ENCODE peak calls at places on chromosomes 6 and 20, in seven cellular contexts. E is neural crest cell, Z is GM12864, X is fibroblast of lung, W is Calu3, S is tibial artery, N is A549. F is an unnamed sample.

GRCh38 chr20:50400705-50401045 is 109.5 kb upstream of the PTPN1 start:
- DNase-seq in E (no peak), Z (no peak), X (no peak), W (no peak), S (no peak), N (no peak), F (no peak)

GRCh38 chr6:131061041-131061770 is 1.8 kb downstream of the EPB41L2 start:
- DNase-seq in E (no peak), Z (no peak), X (peak), W (no peak), S (no peak), N (peak), F (peak)

GRCh38 chr6:63856271-63856670 is 220.7 kb downstream of the PHF3 start:
- DNase-seq in E (no peak), Z (no peak), X (peak), W (no peak), S (no peak), N (no peak), F (no peak)

GRCh38 chr6:119259027-119259426 is 90.5 kb downstream of the MAN1A1 start:
- DNase-seq in E (no peak), Z (no peak), X (no peak), W (no peak), S (no peak), N (no peak), F (no peak)

GRCh38 chr6:90121982-90122381 is 174.7 kb downstream of the BACH2 start:
- DNase-seq in E (no peak), Z (no peak), X (no peak), W (no peak), S (no peak), N (no peak), F (no peak)

GRCh38 chr6:125149256-125150144 is 4.1 kb upstream of the TPD52L1 start:
- DNase-seq in E (no peak), Z (no peak), X (peak), W (no peak), S (no peak), N (no peak), F (no peak)

GRCh38 chr20:50587291-50587961 is 77.2 kb downstream of the PTPN1 start:
- DNase-seq in E (no peak), Z (no peak), X (no peak), W (no peak), S (no peak), N (no peak), F (no peak)

GRCh38 chr6:136371951-136372350 is 82.3 kb upstream of the BCLAF1 start:
- DNase-seq in E (no peak), Z (no peak), X (no peak), W (no peak), S (no peak), N (no peak), F (no peak)

GRCh38 chr6:89985744-89986493 is 91.7 kb downstream of the GJA10 start:
- DNase-seq in E (peak), Z (no peak), X (peak), W (no peak), S (no peak), N (no peak), F (no peak)

GRCh38 chr6:16973071-16973470 is 128.8 kb upstream of the STMND1 start:
- DNase-seq in E (no peak), Z (no peak), X (no peak), W (no peak), S (no peak), N (no peak), F (no peak)

GRCh38 chr6:37587776-37588744 is 88.4 kb upstream of the CCDC167 start:
- DNase-seq in E (no peak), Z (no peak), X (no peak), W (no peak), S (no peak), N (no peak), F (peak)

GRCh38 chr6:106339334-106340029 is 13.9 kb upstream of the ATG5 start:
- DNase-seq in E (peak), Z (no peak), X (peak), W (peak), S (peak), N (peak), F (peak)

GRCh38 chr6:14738933-14739332 is 506.9 kb upstream of the JARID2 start:
- DNase-seq in E (no peak), Z (no peak), X (no peak), W (no peak), S (no peak), N (no peak), F (no peak)

GRCh38 chr20:58472273-58473018 is 42.8 kb downstream of the APCDD1L start:
- DNase-seq in E (no peak), Z (no peak), X (no peak), W (no peak), S (no peak), N (no peak), F (no peak)

GRCh38 chr20:53738039-53738944 is 144.7 kb upstream of the ZNF217 start:
- DNase-seq in E (peak), Z (peak), X (peak), W (peak), S (peak), N (peak), F (peak)

DNA sequence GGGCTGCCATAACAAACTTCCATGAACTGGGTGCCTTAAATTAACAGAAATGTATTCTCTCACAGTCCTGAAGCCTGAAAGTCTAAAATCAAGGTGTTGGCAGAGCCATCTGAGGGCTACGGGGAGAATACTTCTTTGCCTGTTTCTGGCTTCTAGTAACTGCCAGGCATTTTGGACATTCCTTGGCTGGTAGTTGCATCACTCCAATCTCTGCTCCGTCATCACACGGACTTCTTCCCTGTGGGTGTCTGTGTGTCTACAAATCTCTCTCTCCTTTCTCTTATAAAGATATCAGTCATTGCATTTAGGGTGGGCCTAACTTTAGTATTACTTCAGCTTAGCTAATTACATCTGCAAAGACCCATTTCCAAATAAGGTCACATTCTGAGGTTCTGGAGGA is 20.9 kb upstream of the PERP start:
- DNase-seq in E (no peak), Z (no peak), X (no peak), W (no peak), S (no peak), N (no peak), F (no peak)
- TF ChIP-seq CTCF in E (no peak), Z (no peak), X (no peak), W (no peak), S (no peak), N (no peak), F (no peak)

GRCh38 chr6:3428247-3428646 is 28.6 kb downstream of the SLC22A23 start:
- DNase-seq in E (no peak), Z (no peak), X (no peak), W (no peak), S (no peak), N (no peak), F (no peak)

GRCh38 chr6:3433005-3433404 is 23.8 kb downstream of the SLC22A23 start:
- DNase-seq in E (no peak), Z (no peak), X (no peak), W (no peak), S (no peak), N (peak), F (no peak)

GRCh38 chr6:3428700-3429099 is 28.1 kb downstream of the SLC22A23 start:
- DNase-seq in E (no peak), Z (no peak), X (no peak), W (no peak), S (no peak), N (no peak), F (no peak)

GRCh38 chr6:3432416-3432815 is 24.4 kb downstream of the SLC22A23 start:
- DNase-seq in E (no peak), Z (no peak), X (no peak), W (no peak), S (no peak), N (no peak), F (no peak)

DNA sequence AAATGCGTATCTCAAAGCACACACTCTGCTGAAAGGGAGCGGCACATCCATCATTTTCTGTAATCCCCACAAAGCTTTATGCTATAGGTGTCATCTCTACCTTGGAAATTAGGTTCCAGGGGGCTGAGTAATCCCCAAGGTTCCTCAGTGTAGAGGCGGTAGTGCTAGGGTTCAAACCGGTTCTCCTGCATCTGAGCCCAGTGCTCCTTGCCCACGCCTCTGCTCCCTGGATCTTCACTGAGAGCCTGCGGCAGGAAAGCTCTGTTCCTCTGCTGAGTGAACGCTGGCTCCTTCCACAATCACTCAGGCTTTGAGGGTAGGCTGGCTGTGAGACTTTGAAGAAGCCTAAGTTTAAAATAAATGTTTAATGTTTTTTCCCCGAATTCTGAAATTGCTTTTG is 24.9 kb downstream of the SLC22A23 start:
- DNase-seq in E (no peak), Z (no peak), X (no peak), W (no peak), S (no peak), N (no peak), F (no peak)
- TF ChIP-seq CTCF in E (no peak), Z (no peak), X (no peak), W (no peak), S (no peak), N (no peak), F (no peak)

GRCh38 chr6:95866732-95867131 is 149.0 kb upstream of the FUT9 start:
- DNase-seq in E (no peak), Z (no peak), X (no peak), W (peak), S (no peak), N (peak), F (peak)
- TF ChIP-seq CTCF in E (peak), Z (peak), X (no peak), W (no peak), S (no peak), N (peak), F (peak)

DNA sequence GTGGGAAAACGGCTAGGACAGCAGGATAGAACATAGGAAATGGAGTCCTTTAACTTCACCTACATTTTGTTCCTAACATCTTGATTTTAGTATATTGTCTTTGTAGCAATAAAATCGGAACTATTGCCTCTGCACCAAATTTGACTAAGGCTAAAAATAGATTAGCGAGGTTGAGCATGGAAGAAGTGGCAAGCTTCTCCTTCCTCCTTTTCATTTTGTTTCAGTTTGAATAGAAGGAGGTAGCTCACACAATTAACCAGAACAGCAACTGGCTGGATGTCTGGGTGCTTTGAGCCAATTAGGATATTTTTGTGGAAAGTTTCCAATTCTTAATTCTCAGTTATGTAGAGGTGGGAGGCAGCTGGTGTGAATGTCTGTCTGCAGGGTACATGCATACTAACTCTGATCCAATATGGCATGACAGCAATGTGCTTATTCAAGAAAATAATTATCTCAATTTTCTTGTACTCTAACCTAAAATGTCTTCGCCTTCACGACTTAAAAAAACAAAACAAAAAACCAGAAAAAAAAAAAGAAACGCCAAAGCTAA is 3.1 kb upstream of the HECA start:
- DNase-seq in E (no peak), Z (no peak), X (no peak), W (no peak), S (no peak), N (no peak), F (no peak)
- TF ChIP-seq CTCF in E (no peak), Z (no peak), X (no peak), W (no peak), S (no peak), N (no peak), F (no peak)

F was measured in endothelial cell.